ENCODE peak calls at places on chromosomes 5 and 9, in ten cellular contexts. One of them, this sample, is unnamed.

GRCh38 chr9:107932601-107933000 is 443.0 kb upstream of the KLF4 start:
- DNase-seq in ELR: no peak
- DNase-seq in Karpas-422: no peak
- DNase-seq in thyroid gland: no peak
- DNase-seq in iris pigment epithelial cell: peak
- DNase-seq in CD8-positive, alpha-beta memory T cell: no peak
- DNase-seq in HuH-7: no peak
- DNase-seq in GM19239: no peak
- DNase-seq in hippocampal formation: no peak
- DNase-seq in SK-N-DZ: no peak
- DNase-seq in this sample: no peak

GRCh38 chr5:93926831-93927600 is 185.6 kb upstream of the POU5F2 start:
- DNase-seq in ELR: peak
- DNase-seq in thyroid gland: no peak
- DNase-seq in CD8-positive, alpha-beta memory T cell: no peak
- DNase-seq in iris pigment epithelial cell: peak
- DNase-seq in Karpas-422: no peak
- DNase-seq in HuH-7: no peak
- DNase-seq in hippocampal formation: no peak
- DNase-seq in SK-N-DZ: no peak
- DNase-seq in GM19239: no peak
- DNase-seq in this sample: no peak

GRCh38 chr9:34513567-34514214 is 9.1 kb downstream of the ENHO start:
- DNase-seq in CD8-positive, alpha-beta memory T cell: no peak
- DNase-seq in thyroid gland: no peak
- DNase-seq in iris pigment epithelial cell: no peak
- DNase-seq in hippocampal formation: no peak
- DNase-seq in HuH-7: no peak
- DNase-seq in Karpas-422: peak
- DNase-seq in GM19239: no peak
- DNase-seq in SK-N-DZ: peak
- DNase-seq in ELR: no peak
- DNase-seq in this sample: no peak

GRCh38 chr5:69006030-69006429 is 87.8 kb upstream of the SLC30A5 start:
- DNase-seq in ELR: no peak
- DNase-seq in iris pigment epithelial cell: no peak
- DNase-seq in Karpas-422: no peak
- DNase-seq in hippocampal formation: no peak
- DNase-seq in HuH-7: no peak
- DNase-seq in GM19239: no peak
- DNase-seq in CD8-positive, alpha-beta memory T cell: no peak
- DNase-seq in SK-N-DZ: no peak
- DNase-seq in thyroid gland: no peak
- DNase-seq in this sample: no peak

GRCh38 chr5:2892601-2893000 is 141.1 kb upstream of the IRX2 start:
- DNase-seq in CD8-positive, alpha-beta memory T cell: no peak
- DNase-seq in HuH-7: no peak
- DNase-seq in GM19239: no peak
- DNase-seq in ELR: no peak
- DNase-seq in thyroid gland: no peak
- DNase-seq in Karpas-422: no peak
- DNase-seq in hippocampal formation: no peak
- DNase-seq in iris pigment epithelial cell: no peak
- DNase-seq in SK-N-DZ: no peak
- DNase-seq in this sample: no peak

GRCh38 chr9:93951655-93952118 is 3.5 kb downstream of the BARX1 start:
- DNase-seq in HuH-7: no peak
- DNase-seq in GM19239: no peak
- DNase-seq in thyroid gland: no peak
- DNase-seq in ELR: no peak
- DNase-seq in iris pigment epithelial cell: no peak
- DNase-seq in SK-N-DZ: no peak
- DNase-seq in hippocampal formation: no peak
- DNase-seq in Karpas-422: no peak
- DNase-seq in CD8-positive, alpha-beta memory T cell: no peak
- DNase-seq in this sample: no peak

GRCh38 chr9:36056896-36057295 is 20.2 kb downstream of the RECK start:
- DNase-seq in Karpas-422: no peak
- DNase-seq in hippocampal formation: no peak
- DNase-seq in ELR: no peak
- DNase-seq in iris pigment epithelial cell: no peak
- DNase-seq in CD8-positive, alpha-beta memory T cell: no peak
- DNase-seq in GM19239: no peak
- DNase-seq in thyroid gland: no peak
- DNase-seq in SK-N-DZ: no peak
- DNase-seq in HuH-7: no peak
- DNase-seq in this sample: no peak

GRCh38 chr5:178285399-178286225 is 53.0 kb upstream of the PHYKPL start:
- DNase-seq in ELR: no peak
- DNase-seq in thyroid gland: no peak
- DNase-seq in CD8-positive, alpha-beta memory T cell: peak
- DNase-seq in Karpas-422: no peak
- DNase-seq in SK-N-DZ: no peak
- DNase-seq in HuH-7: no peak
- DNase-seq in iris pigment epithelial cell: no peak
- DNase-seq in hippocampal formation: no peak
- DNase-seq in GM19239: no peak
- DNase-seq in this sample: no peak

GRCh38 chr9:87684627-87685204 is 41.2 kb upstream of the CTSL start:
- DNase-seq in HuH-7: peak
- DNase-seq in Karpas-422: peak
- DNase-seq in GM19239: no peak
- DNase-seq in iris pigment epithelial cell: peak
- DNase-seq in thyroid gland: peak
- DNase-seq in CD8-positive, alpha-beta memory T cell: no peak
- DNase-seq in SK-N-DZ: no peak
- DNase-seq in hippocampal formation: peak
- DNase-seq in ELR: peak
- DNase-seq in this sample: no peak

GRCh38 chr5:104498281-104498680 is 935.7 kb upstream of the NUDT12 start:
- DNase-seq in GM19239: no peak
- DNase-seq in hippocampal formation: no peak
- DNase-seq in Karpas-422: no peak
- DNase-seq in thyroid gland: no peak
- DNase-seq in SK-N-DZ: no peak
- DNase-seq in HuH-7: no peak
- DNase-seq in ELR: peak
- DNase-seq in iris pigment epithelial cell: peak
- DNase-seq in CD8-positive, alpha-beta memory T cell: no peak
- DNase-seq in this sample: no peak

This sample was measured in kidney epithelial cell.